ENCODE peak calls at places on chromosomes 1 and 21, in eight cellular contexts. D is activated T-helper 1 cell treated with anti-CD3 and anti-CD28 coated beads, Interleukin-12 subunit alpha, Interleukin-12 subunit beta, Interleukin-2, Interleukin-4 antibody, amounts not matched to agents 30 ng/mL and 10 ng/mL and 1 ng/mL, durations not matched to agents 14 hours and 24 hours and 36 hours; U is ELR; M is cardiac muscle cell; J is pancreas; O is fibroblast of lung; S is stimulated activated CD4-positive, alpha-beta T cell treated with anti-CD3 and anti-CD28 coated beads, Interleukin-12 subunit alpha, Interleukin-12 subunit beta, amount 100 ng/mL, for 24 hours; G is foreskin keratinocyte. N is an unnamed sample.

GRCh38 chr1:167452483-167452882 is 65.8 kb downstream of the CD247 start:
- DNase-seq in D (no peak), U (no peak), M (no peak), J (no peak), O (no peak), S (no peak), G (no peak), N (no peak)

GRCh38 chr1:70169018-70169839 is 36.1 kb downstream of the LRRC40 start:
- DNase-seq in D (no peak), U (no peak), M (no peak), J (no peak), O (no peak), S (no peak), G (no peak), N (no peak)

GRCh38 chr1:235327559-235328270 is at the start of gene ARID4B:
- DNase-seq in D (no peak), U (no peak), M (no peak), J (peak; percentile 90), O (no peak), S (no peak), G (no peak), N (peak; percentile 17)

GRCh38 chr1:65174585-65174984 is 26.6 kb downstream of the AK4 start:
- DNase-seq in D (no peak), U (peak; percentile 95), M (no peak), J (no peak), O (peak; percentile 96), S (no peak), G (peak; percentile 93), N (no peak)

GRCh38 chr1:173870252-173871075 is 2.3 kb downstream of the ZBTB37 start:
- DNase-seq in D (peak; percentile 24), U (no peak), M (no peak), J (peak; percentile 28), O (no peak), S (no peak), G (no peak), N (no peak)

GRCh38 chr1:87109012-87109411 is 194.6 kb downstream of the HS2ST1 start:
- DNase-seq in D (no peak), U (no peak), M (no peak), J (no peak), O (no peak), S (no peak), G (no peak), N (no peak)

GRCh38 chr1:110281363-110282290 is 57.5 kb upstream of the RBM15 start:
- DNase-seq in D (no peak), U (no peak), M (no peak), J (no peak), O (no peak), S (no peak), G (no peak), N (no peak)

GRCh38 chr1:100606438-100606837 is 68.5 kb downstream of the GPR88 start:
- DNase-seq in D (no peak), U (peak; percentile 75), M (peak; percentile 69), J (no peak), O (peak; percentile 78), S (no peak), G (no peak), N (no peak)

GRCh38 chr1:50110656-50111055 is 1.9 kb downstream of the ELAVL4 start:
- DNase-seq in D (no peak), U (no peak), M (no peak), J (no peak), O (no peak), S (no peak), G (no peak), N (no peak)

GRCh38 chr1:196317535-196318522 is 290.4 kb downstream of the KCNT2 start:
- DNase-seq in D (no peak), U (peak; percentile 58), M (peak; percentile 41), J (no peak), O (peak; percentile 66), S (no peak), G (peak; percentile 11), N (no peak)

GRCh38 chr21:45471229-45472052 is 66.5 kb downstream of the COL18A1 start:
- DNase-seq in D (no peak), U (peak; percentile 89), M (no peak), J (peak; percentile 17), O (peak; percentile 96), S (no peak), G (peak; percentile 90), N (no peak)

GRCh38 chr1:109619405-109619654 is at the start of gene GNAT2:
- DNase-seq in D (no peak), U (no peak), M (no peak), J (no peak), O (no peak), S (no peak), G (no peak), N (no peak)

GRCh38 chr1:186236921-186237320 is 138.1 kb downstream of the TPR start:
- DNase-seq in D (no peak), U (peak; percentile 96), M (no peak), J (no peak), O (peak; percentile 67), S (no peak), G (peak; percentile 97), N (no peak)

GRCh38 chr21:22758478-22758877 is 1760.3 kb downstream of the NCAM2 start:
- DNase-seq in D (no peak), U (peak; percentile 73), M (no peak), J (no peak), O (peak; percentile 9), S (no peak), G (peak; percentile 73), N (no peak)

GRCh38 chr21:31967334-31967733 is 94.5 kb downstream of the HUNK start:
- DNase-seq in D (no peak), U (no peak), M (no peak), J (no peak), O (no peak), S (no peak), G (no peak), N (no peak)

GRCh38 chr1:203207751-203208150 is 21.2 kb upstream of the CHI3L1 start:
- DNase-seq in D (no peak), U (no peak), M (no peak), J (no peak), O (no peak), S (no peak), G (no peak), N (no peak)

GRCh38 chr1:226668173-226668560 is 70.9 kb downstream of the ITPKB start:
- DNase-seq in D (no peak), U (no peak), M (no peak), J (no peak), O (no peak), S (no peak), G (no peak), N (no peak)

GRCh38 chr1:241765390-241765789 is 82.6 kb upstream of the EXO1 start:
- DNase-seq in D (no peak), U (no peak), M (no peak), J (no peak), O (no peak), S (no peak), G (no peak), N (no peak)

GRCh38 chr1:38833146-38833545 is 26.4 kb downstream of the RRAGC start:
- DNase-seq in D (no peak), U (no peak), M (no peak), J (no peak), O (no peak), S (no peak), G (no peak), N (no peak)

GRCh38 chr21:34580181-34580700 is 34.7 kb downstream of the RCAN1 start:
- DNase-seq in D (no peak), U (no peak), M (peak; percentile 50), J (peak; percentile 53), O (no peak), S (no peak), G (peak; percentile 79), N (no peak)

GRCh38 chr1:173823776-173824314 is 628 bp upstream of the DARS2 start:
- DNase-seq in D (peak; percentile 2), U (no peak), M (no peak), J (no peak), O (no peak), S (no peak), G (no peak), N (no peak)

GRCh38 chr21:45104560-45104959 is 30.2 kb downstream of the ADARB1 start:
- DNase-seq in D (no peak), U (peak; percentile 41), M (no peak), J (peak; percentile 41), O (no peak), S (peak; percentile 15), G (no peak), N (no peak)

GRCh38 chr1:226351709-226352108 is 42.7 kb upstream of the LIN9 start:
- DNase-seq in D (no peak), U (peak; percentile 25), M (no peak), J (no peak), O (no peak), S (no peak), G (no peak), N (no peak)

GRCh38 chr1:15304708-15305326 is 57.8 kb downstream of the FHAD1 start:
- DNase-seq in D (peak; percentile 36), U (peak; percentile 66), M (peak; percentile 79), J (peak; percentile 76), O (peak; percentile 44), S (peak; percentile 38), G (no peak), N (peak; percentile 49)

GRCh38 chr1:6880951-6881690 is 95.9 kb downstream of the CAMTA1 start:
- DNase-seq in D (no peak), U (no peak), M (no peak), J (no peak), O (no peak), S (no peak), G (no peak), N (no peak)

GRCh38 chr1:179677882-179678281 is 65.2 kb upstream of the FAM163A start:
- DNase-seq in D (no peak), U (no peak), M (no peak), J (no peak), O (no peak), S (no peak), G (no peak), N (no peak)

GRCh38 chr1:63148825-63149645 is 173.3 kb upstream of the FOXD3 start:
- DNase-seq in D (no peak), U (peak; percentile 62), M (peak; percentile 54), J (no peak), O (peak; percentile 56), S (no peak), G (peak; percentile 26), N (no peak)

GRCh38 chr21:31530918-31531705 is 128.4 kb upstream of the SOD1 start:
- DNase-seq in D (no peak), U (no peak), M (peak; percentile 33), J (peak; percentile 61), O (no peak), S (no peak), G (no peak), N (no peak)

GRCh38 chr1:32246888-32247273 is at the start of gene FAM167B:
- DNase-seq in D (no peak), U (peak; percentile 63), M (no peak), J (no peak), O (peak; percentile 69), S (no peak), G (no peak), N (no peak)

GRCh38 chr21:45558044-45558721 is 15.9 kb upstream of the SLC19A1 start:
- DNase-seq in D (no peak), U (no peak), M (no peak), J (no peak), O (no peak), S (no peak), G (no peak), N (no peak)

GRCh38 chr1:32861904-32862698 is 8.6 kb downstream of the FNDC5 start:
- DNase-seq in D (no peak), U (peak; percentile 41), M (no peak), J (no peak), O (no peak), S (no peak), G (no peak), N (no peak)